ENCODE peak calls at places on chromosomes 16 and 17, in nine cellular contexts. O, N, I, Y, G, M, D, P and V are unnamed samples.

GRCh38 chr17:9931144-9931543 is 26.1 kb upstream of the RCVRN start:
- DNase-seq in O (no peak), N (no peak), I (no peak), Y (no peak), G (no peak), M (no peak), D (no peak), P (no peak), V (no peak)

GRCh38 chr17:64411999-64412771 is 21.5 kb upstream of the PECAM1 start:
- DNase-seq in O (peak; percentile 88), N (peak; percentile 86), I (no peak), Y (peak; percentile 38), G (peak; percentile 80), M (no peak), D (no peak), P (no peak), V (peak; percentile 17)

GRCh38 chr17:72079700-72080099 is 41.1 kb upstream of the SOX9 start:
- DNase-seq in O (no peak), N (no peak), I (peak; percentile 36), Y (no peak), G (no peak), M (no peak), D (no peak), P (no peak), V (peak; percentile 35)

GRCh38 chr16:11310997-11311561 is 29.9 kb upstream of the PRM1 start:
- DNase-seq in O (no peak), N (no peak), I (no peak), Y (no peak), G (peak; percentile 92), M (no peak), D (no peak), P (no peak), V (no peak)

GRCh38 chr17:78378225-78379133 is at the start of gene PGS1:
- DNase-seq in O (peak; percentile 81), N (peak; percentile 86), I (peak; percentile 64), Y (no peak), G (peak; percentile 81), M (peak; percentile 83), D (peak; percentile 72), P (peak; percentile 28), V (peak; percentile 78)

GRCh38 chr17:12853921-12854320 is 64.6 kb downstream of the ARHGAP44 start:
- DNase-seq in O (no peak), N (peak; percentile 36), I (no peak), Y (no peak), G (no peak), M (no peak), D (no peak), P (no peak), V (no peak)

GRCh38 chr17:67431210-67432015 is 54.3 kb downstream of the PITPNC1 start:
- DNase-seq in O (no peak), N (no peak), I (no peak), Y (no peak), G (peak; percentile 46), M (no peak), D (no peak), P (no peak), V (no peak)

GRCh38 chr17:82242698-82242976 is 13.8 kb downstream of the SLC16A3 start:
- DNase-seq in O (no peak), N (no peak), I (no peak), Y (no peak), G (peak; percentile 43), M (no peak), D (no peak), P (no peak), V (no peak)

GRCh38 chr17:80683625-80684100 is 139.0 kb downstream of the RPTOR start:
- DNase-seq in O (no peak), N (no peak), I (no peak), Y (no peak), G (no peak), M (no peak), D (no peak), P (no peak), V (no peak)

GRCh38 chr16:66717112-66717675 is 20.7 kb upstream of the CMTM4 start:
- DNase-seq in O (peak; percentile 64), N (peak; percentile 80), I (no peak), Y (no peak), G (peak; percentile 73), M (no peak), D (no peak), P (no peak), V (no peak)